ENCODE peak calls at places on chromosome 1, in ten cellular contexts. W is dermis microvascular lymphatic vessel endothelial cell, C is GM12865, Q is NCI-H2081, H is B cell, I is COR-L47, K is fibroblast of lung, D is MM.1S, L is sciatic nerve, R is lung microvascular endothelial cell. B is an unnamed sample.

GRCh38 chr1:205423248-205423647 is 1.4 kb upstream of the LEMD1 start:
- DNase-seq in W (no peak), C (no peak), Q (peak), H (no peak), I (peak), K (no peak), D (no peak), L (no peak), R (no peak), B (no peak)

GRCh38 chr1:12548279-12549105 is 69.5 kb downstream of the DHRS3 start:
- DNase-seq in W (no peak), C (no peak), Q (no peak), H (no peak), I (no peak), K (no peak), D (no peak), L (no peak), R (no peak), B (no peak)

GRCh38 chr1:116472431-116472961 is 98.3 kb downstream of the CD58 start:
- DNase-seq in W (no peak), C (no peak), Q (peak), H (no peak), I (peak), K (no peak), D (no peak), L (no peak), R (no peak), B (no peak)

GRCh38 chr1:241357366-241358305 is 631 bp upstream of the RGS7 start:
- DNase-seq in W (peak), C (no peak), Q (no peak), H (no peak), I (no peak), K (peak), D (no peak), L (no peak), R (peak), B (no peak)

GRCh38 chr1:112143871-112144441 is 154.5 kb upstream of the KCND3 start:
- DNase-seq in W (no peak), C (no peak), Q (peak), H (no peak), I (peak), K (no peak), D (no peak), L (no peak), R (no peak), B (no peak)

GRCh38 chr1:156748670-156749428 is 2.6 kb downstream of the HDGF start:
- DNase-seq in W (peak), C (peak), Q (no peak), H (no peak), I (no peak), K (peak), D (no peak), L (no peak), R (peak), B (no peak)

GRCh38 chr1:216562383-216562782 is 139.1 kb upstream of the USH2A start:
- DNase-seq in W (no peak), C (peak), Q (no peak), H (no peak), I (no peak), K (peak), D (no peak), L (no peak), R (no peak), B (no peak)

GRCh38 chr1:233367057-233367759 is 39.7 kb downstream of the MAP3K21 start:
- DNase-seq in W (no peak), C (no peak), Q (no peak), H (no peak), I (no peak), K (no peak), D (no peak), L (no peak), R (no peak), B (no peak)

GRCh38 chr1:47280142-47280541 is 33.8 kb downstream of the STIL start:
- DNase-seq in W (no peak), C (no peak), Q (no peak), H (no peak), I (no peak), K (peak), D (no peak), L (no peak), R (no peak), B (no peak)

B was measured in germinal center.